ENCODE peak calls at places on chromosomes 11 and 22, in five cellular contexts. W is CD4-positive, alpha-beta memory T cell; J is fibroblast of lung; L is mucosa of descending colon; G is coronary artery. I is an unnamed sample.

GRCh38 chr22:50702821-50703725 is 30.4 kb downstream of the SHANK3 start:
- DNase-seq in L (peak), W (no peak), J (no peak), G (no peak), I (no peak)

GRCh38 chr22:49025791-49026475 is 801.7 kb downstream of the BRD1 start:
- DNase-seq in W (no peak), J (no peak), L (no peak), G (no peak), I (no peak)

GRCh38 chr11:45158891-45159605 is 12.6 kb downstream of the PRDM11 start:
- DNase-seq in L (no peak), J (no peak), G (peak), W (no peak), I (no peak)

GRCh38 chr11:17692931-17693330 is 26.4 kb upstream of the MYOD1 start:
- DNase-seq in L (no peak), J (no peak), G (no peak), W (no peak), I (no peak)

GRCh38 chr11:12723410-12724297 is 49.4 kb downstream of the TEAD1 start:
- DNase-seq in W (no peak), J (peak), L (no peak), G (no peak), I (no peak)

GRCh38 chr11:7893792-7894191 is 37.3 kb downstream of the OR10A6 start:
- DNase-seq in L (peak), W (no peak), G (no peak), J (no peak), I (no peak)

GRCh38 chr22:46638601-46639431 is 18.6 kb downstream of the GRAMD4 start:
- DNase-seq in G (no peak), W (peak), L (no peak), J (no peak), I (no peak)

GRCh38 chr11:2328656-2329354 is 27.0 kb downstream of the TSPAN32 start:
- DNase-seq in W (no peak), G (no peak), L (no peak), J (no peak), I (no peak)

GRCh38 chr11:128929468-128929867 is 13.2 kb downstream of the TP53AIP1 start:
- DNase-seq in W (no peak), J (no peak), L (no peak), G (no peak), I (no peak)

GRCh38 chr22:44274918-44275665 is 37.7 kb downstream of the SHISAL1 start:
- DNase-seq in J (no peak), W (no peak), G (no peak), L (peak), I (no peak)

GRCh38 chr11:44775366-44776356 is 48.9 kb downstream of the TSPAN18 start:
- DNase-seq in W (peak), J (peak), G (peak), L (peak), I (peak)

DNA sequence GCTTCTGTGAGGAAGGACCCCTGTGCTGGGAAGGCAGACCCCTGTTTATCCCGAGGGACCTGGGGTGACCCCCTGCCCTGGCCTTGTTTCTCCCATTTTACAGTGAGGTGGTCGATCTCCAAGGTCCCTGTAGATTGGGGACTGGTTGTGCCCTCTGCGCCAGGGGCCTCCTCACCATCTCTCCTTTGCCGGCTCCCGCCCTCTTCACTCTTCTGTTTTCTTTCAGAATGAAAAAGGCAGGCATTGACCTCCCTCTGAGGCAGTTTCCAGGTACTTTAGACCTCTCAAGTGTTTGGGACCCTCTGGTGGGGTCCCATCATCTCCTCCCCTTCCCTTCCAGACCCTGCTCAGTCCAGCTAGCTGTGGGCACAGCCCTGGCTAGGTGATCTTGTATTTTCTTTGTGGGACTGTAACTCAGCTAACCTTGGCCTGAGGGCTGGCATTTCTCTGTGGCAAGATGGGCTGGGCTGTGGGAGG is 1.5 kb downstream of the SERPINH1 start:
- DNase-seq in J (no peak), W (no peak), G (no peak), L (no peak), I (no peak)
- H3K4me3 ChIP-seq in J (peak), W (no peak), G (peak), L (peak), I (peak)

GRCh38 chr11:57321996-57322880 is 2.5 kb downstream of the TNKS1BP1 start:
- DNase-seq in L (peak), J (peak), G (peak), W (no peak), I (no peak)

GRCh38 chr11:57320719-57321387 is 3.9 kb downstream of the TNKS1BP1 start:
- DNase-seq in L (peak), W (no peak), G (no peak), J (no peak), I (no peak)

GRCh38 chr11:57320067-57320718 is 4.6 kb downstream of the TNKS1BP1 start:
- DNase-seq in W (no peak), G (no peak), L (no peak), J (no peak), I (no peak)

GRCh38 chr11:57322881-57323467 is 1.8 kb downstream of the TNKS1BP1 start:
- DNase-seq in J (peak), L (no peak), W (no peak), G (no peak), I (no peak)

DNA sequence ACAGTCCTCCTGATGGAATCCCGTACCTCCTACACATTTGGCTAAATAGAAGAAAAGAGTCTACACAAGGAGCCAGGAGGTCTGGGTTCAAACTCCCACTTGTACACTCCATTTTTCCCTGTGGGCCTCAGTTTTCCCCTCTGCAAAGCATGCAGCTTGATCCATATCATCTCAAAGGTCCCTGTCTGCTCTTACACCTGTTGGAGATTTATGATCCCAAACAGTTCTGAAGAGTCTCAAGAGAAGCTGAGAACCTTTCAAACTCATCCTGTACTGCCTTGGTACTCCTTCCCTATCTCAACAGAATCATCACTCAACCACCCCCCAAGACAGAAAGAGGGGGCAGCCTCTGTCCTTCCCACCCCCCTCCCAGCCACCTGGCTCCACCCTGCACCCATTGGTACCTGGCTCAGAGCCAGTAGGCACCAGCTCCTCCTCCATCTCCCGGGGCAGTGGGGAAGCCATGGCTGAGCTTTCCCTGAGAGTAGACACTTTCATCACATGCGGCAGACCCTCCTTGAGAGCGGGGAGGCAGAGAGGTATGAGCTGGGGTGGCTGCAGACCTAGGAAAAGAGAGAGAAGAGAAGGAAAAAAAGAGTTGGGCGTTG is 3.3 kb downstream of the TNKS1BP1 start:
- DNase-seq in G (no peak), J (no peak), L (peak), W (no peak), I (no peak)
- H3K4me3 ChIP-seq in G (peak), J (peak), L (no peak), W (no peak), I (no peak)

GRCh38 chr11:67441731-67442401 is 1.4 kb downstream of the CORO1B start:
- DNase-seq in W (peak), L (no peak), J (no peak), G (no peak), I (peak)

GRCh38 chr11:67440229-67441081 is 2.8 kb downstream of the CORO1B start:
- DNase-seq in W (no peak), G (no peak), J (no peak), L (no peak), I (peak)

GRCh38 chr11:67438121-67438902 is 830 bp upstream of the PTPRCAP start:
- DNase-seq in L (peak), J (no peak), W (peak), G (no peak), I (peak)

GRCh38 chr11:67441082-67441683 is 2.1 kb downstream of the CORO1B start:
- DNase-seq in L (no peak), G (no peak), W (no peak), J (no peak), I (peak)

DNA sequence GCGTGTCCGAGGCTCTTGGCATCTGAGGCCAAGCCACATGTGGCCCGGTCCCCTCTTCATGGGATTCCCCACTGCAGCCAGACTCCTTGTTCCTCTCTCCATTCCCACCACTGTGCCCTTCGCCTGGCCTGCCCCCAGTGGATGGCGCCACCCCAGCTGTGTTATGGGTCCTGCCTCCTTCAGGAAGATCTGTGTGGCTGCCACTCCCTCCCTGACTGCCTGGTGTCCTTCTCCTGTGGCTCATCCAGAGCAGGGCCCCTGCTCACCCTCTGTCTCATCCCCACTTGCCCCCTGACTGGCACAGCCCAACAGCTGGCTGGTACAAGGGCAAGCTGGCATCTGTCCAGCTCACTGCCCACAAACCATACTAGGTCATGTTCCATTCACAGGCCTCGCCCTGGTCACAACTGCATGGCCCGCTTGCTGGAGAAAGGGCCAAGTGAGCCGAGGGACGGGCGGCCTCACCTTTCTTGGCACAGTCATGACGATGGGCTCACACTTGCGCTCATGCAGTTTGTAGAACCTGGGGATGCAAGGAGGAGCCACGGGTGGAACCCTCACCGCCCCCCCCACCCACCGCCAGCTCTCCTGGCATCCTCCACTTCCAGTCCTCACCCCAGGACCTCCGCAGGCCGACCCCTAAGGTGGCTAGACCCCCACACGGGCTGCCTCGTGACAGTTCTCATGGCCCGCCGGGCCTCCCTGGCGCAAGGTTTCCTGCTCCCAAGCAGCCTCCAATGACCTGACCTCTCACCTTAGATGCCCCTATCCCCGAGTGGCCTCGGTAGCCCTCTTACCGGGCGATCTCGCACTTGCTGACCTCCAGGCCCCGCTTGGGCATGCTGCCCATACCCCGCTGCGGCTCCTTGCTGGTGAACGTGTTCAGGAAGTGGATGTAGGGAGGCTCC is 2.1 kb upstream of the PTPRCAP start:
- DNase-seq in J (no peak), G (no peak), L (peak), W (no peak), I (peak)
- H3K4me3 ChIP-seq in J (no peak), G (no peak), L (no peak), W (peak), I (peak)

GRCh38 chr22:43128116-43128515 is 15.1 kb downstream of the MCAT start:
- DNase-seq in W (no peak), L (peak), G (no peak), J (no peak), I (no peak)
- H3K4me3 ChIP-seq in W (no peak), L (no peak), G (no peak), J (no peak), I (no peak)

I was measured in Karpas-422.